ENCODE peak calls at places on chromosomes 13 and 19, in six cellular contexts. T, F, V, A, W and H are unnamed samples. For H3K4me1, the result is how much of the 10 kb centered on the place peaks cover.

GRCh38 chr13:24293761-24294160 is 15.6 kb upstream of the C1QTNF9 start:
- DNase-seq in T (no peak), F (no peak), V (no peak), A (no peak), W (no peak), H (no peak)

GRCh38 chr13:27170221-27170520 is 1.4 kb downstream of the USP12 start:
- DNase-seq in T (no peak), F (no peak), V (no peak), A (no peak), W (no peak), H (no peak)

GRCh38 chr19:30011051-30011578 is 69.1 kb downstream of the URI1 start:
- DNase-seq in T (no peak), F (no peak), V (no peak), A (peak), W (no peak), H (no peak)

GRCh38 chr13:112839347-112840105 is 129.5 kb upstream of the MCF2L start:
- DNase-seq in T (no peak), F (no peak), V (no peak), A (peak), W (no peak), H (no peak)

GRCh38 chr13:40664100-40665060 is 2.1 kb downstream of the FOXO1 start:
- DNase-seq in T (peak), F (peak), V (no peak), A (peak), W (peak), H (peak)

GRCh38 chr13:35672611-35673010 is 196.1 kb upstream of the MAB21L1 start:
- DNase-seq in T (no peak), F (no peak), V (no peak), A (no peak), W (no peak), H (no peak)

GRCh38 chr19:39582891-39583625 is 19.3 kb upstream of the LGALS13 start:
- DNase-seq in T (no peak), F (no peak), V (no peak), A (no peak), W (no peak), H (no peak)

GRCh38 chr13:29556742-29557141 is 38.7 kb downstream of the SLC7A1 start:
- DNase-seq in T (no peak), F (no peak), V (no peak), A (no peak), W (no peak), H (no peak)

GRCh38 chr13:111327701-111328100 is 7.3 kb downstream of the TEX29 start:
- DNase-seq in T (no peak), F (no peak), V (no peak), A (no peak), W (no peak), H (no peak)

GRCh38 chr19:21221653-21222052 is 79.8 kb downstream of the ZNF431 start:
- DNase-seq in T (no peak), F (no peak), V (no peak), A (no peak), W (no peak), H (no peak)

GRCh38 chr13:39862891-39863290 is 207.4 kb downstream of the COG6 start:
- DNase-seq in T (no peak), F (no peak), V (no peak), A (no peak), W (no peak), H (no peak)

GRCh38 chr13:67117010-67117550 is 113.1 kb downstream of the PCDH9 start:
- DNase-seq in T (no peak), F (no peak), V (no peak), A (no peak), W (no peak), H (no peak)

GRCh38 chr13:60627071-60627686 is 230.2 kb downstream of the TDRD3 start:
- DNase-seq in T (no peak), F (peak), V (peak), A (peak), W (no peak), H (no peak)

GRCh38 chr19:56084835-56085536 is 36.1 kb downstream of the ZNF787 start:
- DNase-seq in T (no peak), F (no peak), V (no peak), A (peak), W (no peak), H (no peak)

GRCh38 chr13:40391788-40392187 is 274.7 kb downstream of the FOXO1 start:
- DNase-seq in T (no peak), F (no peak), V (no peak), A (no peak), W (no peak), H (no peak)

GRCh38 chr19:38707512-38708114 is 36.7 kb downstream of the CAPN12 start:
- DNase-seq in T (no peak), F (no peak), V (no peak), A (no peak), W (peak), H (peak)

GRCh38 chr19:51368366-51369282 is at the start of gene CLDND2:
- DNase-seq in T (no peak), F (no peak), V (no peak), A (peak), W (no peak), H (no peak)

GRCh38 chr19:5804516-5805464 is at the start of gene NRTN:
- DNase-seq in T (no peak), F (no peak), V (no peak), A (peak), W (no peak), H (no peak)

GRCh38 chr19:40398417-40399056 is 8.6 kb upstream of the HIPK4 start:
- DNase-seq in T (no peak), F (peak), V (no peak), A (peak), W (peak), H (no peak)

GRCh38 chr13:60114499-60115028 is 49.2 kb downstream of the DIAPH3 start:
- DNase-seq in T (no peak), F (no peak), V (no peak), A (no peak), W (no peak), H (no peak)

GRCh38 chr13:36778083-36778671 is 40.8 kb upstream of the RFXAP start:
- DNase-seq in T (no peak), F (no peak), V (no peak), A (peak), W (no peak), H (no peak)

GRCh38 chr19:50777830-50778303 is 7.6 kb downstream of the GPR32 start:
- DNase-seq in T (no peak), F (peak), V (no peak), A (peak), W (no peak), H (no peak)

GRCh38 chr13:93549326-93549855 is 322.8 kb downstream of the GPC6 start:
- DNase-seq in T (no peak), F (no peak), V (no peak), A (peak), W (no peak), H (no peak)

DNA sequence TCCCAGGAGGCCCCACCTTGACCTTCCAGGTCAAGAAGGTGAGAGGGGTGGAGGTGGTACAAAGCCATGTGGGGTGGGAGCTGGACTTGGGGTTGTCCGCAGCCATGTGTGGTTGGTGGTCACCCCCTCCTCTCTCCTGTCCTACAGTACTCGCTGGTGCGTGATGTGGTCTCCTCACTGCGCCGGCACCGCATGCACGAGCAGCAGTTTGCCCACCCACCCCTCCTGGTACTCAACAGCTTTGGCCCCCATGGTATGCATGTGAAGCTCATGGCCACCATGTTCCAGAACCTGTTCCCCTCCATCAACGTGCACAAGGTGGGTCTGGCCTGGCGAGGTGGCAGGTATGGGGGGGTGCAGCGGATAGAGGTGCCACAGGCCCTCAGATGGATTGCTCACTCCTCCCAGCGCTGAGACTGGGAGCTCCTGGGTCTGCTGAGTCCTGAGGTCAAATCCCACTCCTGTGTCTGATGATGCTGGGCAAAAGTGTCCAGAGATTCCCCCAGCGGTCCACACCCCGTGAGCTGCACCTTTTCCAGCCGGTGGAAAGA is 1.7 kb downstream of the PPAN start:
- DNase-seq in T (no peak), F (no peak), V (no peak), A (no peak), W (no peak), H (no peak)
- H3K4me1 ChIP-seq in T (under half), F (under half), V (under half), A (under half), W (under half), H (under half)

GRCh38 chr19:46661735-46662592 is 982 bp upstream of the DACT3 start:
- DNase-seq in T (peak), F (peak), V (peak), A (peak), W (peak), H (peak)

GRCh38 chr19:46659151-46660007 is 1.6 kb downstream of the DACT3 start:
- DNase-seq in T (no peak), F (peak), V (no peak), A (peak), W (no peak), H (no peak)

GRCh38 chr19:46660601-46661019 is 372 bp downstream of the DACT3 start:
- DNase-seq in T (no peak), F (no peak), V (no peak), A (no peak), W (peak), H (no peak)

GRCh38 chr19:46661020-46661731 is at the start of gene DACT3:
- DNase-seq in T (peak), F (peak), V (peak), A (peak), W (peak), H (peak)

GRCh38 chr19:46660008-46660517 is 919 bp downstream of the DACT3 start:
- DNase-seq in T (no peak), F (peak), V (no peak), A (peak), W (peak), H (no peak)
- H3K4me3 ChIP-seq in T (peak), F (peak), V (peak), A (peak), W (peak), H (peak)

GRCh38 chr19:23474172-23474571 is 78.9 kb upstream of the ZNF91 start:
- DNase-seq in T (no peak), F (no peak), V (no peak), A (no peak), W (no peak), H (no peak)

GRCh38 chr19:23475477-23475876 is 80.2 kb upstream of the ZNF91 start:
- DNase-seq in T (no peak), F (no peak), V (no peak), A (no peak), W (no peak), H (no peak)

GRCh38 chr19:23474761-23475160 is 79.5 kb upstream of the ZNF91 start:
- DNase-seq in T (no peak), F (no peak), V (no peak), A (no peak), W (no peak), H (no peak)

GRCh38 chr19:23470873-23471555 is 75.7 kb upstream of the ZNF91 start:
- DNase-seq in T (no peak), F (no peak), V (no peak), A (peak), W (no peak), H (no peak)
- TF ChIP-seq CTCF in T (no peak), F (no peak), V (no peak), A (no peak), W (no peak), H (no peak)

GRCh38 chr19:49534632-49535385 is 7.0 kb downstream of the RCN3 start:
- DNase-seq in T (no peak), F (no peak), V (no peak), A (no peak), W (no peak), H (no peak)
- H3K4me1 ChIP-seq in T (under half), F (under half), V (under half), A (under half), W (under half), H (under half)

GRCh38 chr19:48290923-48291700 is 21.2 kb downstream of the ZNF114 start:
- DNase-seq in T (peak), F (peak), V (no peak), A (peak), W (peak), H (peak)
- H3K4me3 ChIP-seq in T (peak), F (peak), V (peak), A (peak), W (peak), H (peak)

GRCh38 chr13:33758113-33758512 is 59.8 kb upstream of the RFC3 start:
- DNase-seq in T (no peak), F (no peak), V (no peak), A (no peak), W (no peak), H (no peak)

GRCh38 chr13:33757713-33758112 is 60.2 kb upstream of the RFC3 start:
- DNase-seq in T (no peak), F (no peak), V (no peak), A (no peak), W (no peak), H (no peak)

GRCh38 chr13:33763021-33763420 is 54.9 kb upstream of the RFC3 start:
- DNase-seq in T (no peak), F (no peak), V (no peak), A (no peak), W (no peak), H (no peak)

GRCh38 chr13:33764716-33765115 is 53.2 kb upstream of the RFC3 start:
- DNase-seq in T (no peak), F (no peak), V (no peak), A (no peak), W (no peak), H (no peak)

GRCh38 chr13:33761744-33762143 is 56.2 kb upstream of the RFC3 start:
- DNase-seq in T (no peak), F (peak), V (peak), A (peak), W (no peak), H (no peak)
- TF ChIP-seq CTCF in T (no peak), F (no peak), V (peak), A (peak), W (peak), H (no peak)